ENCODE peak calls at places on chromosomes 3 and 15, in five cellular contexts. L, Z, E, J and T are unnamed samples.

GRCh38 chr3:59978979-59979378 is 929.2 kb upstream of the CFAP20DC start:
- DNase-seq in L (no peak), Z (no peak), E (no peak), J (no peak), T (no peak)

GRCh38 chr3:38738630-38739395 is 77.2 kb downstream of the SCN10A start:
- DNase-seq in L (no peak), Z (peak), E (no peak), J (peak), T (peak)

GRCh38 chr3:149150436-149150835 is 21.0 kb downstream of the HPS3 start:
- DNase-seq in L (no peak), Z (no peak), E (no peak), J (no peak), T (no peak)

GRCh38 chr15:63003836-63004610 is 38.5 kb upstream of the TPM1 start:
- DNase-seq in L (no peak), Z (no peak), E (no peak), J (no peak), T (no peak)

GRCh38 chr3:10340046-10340445 is 19.1 kb upstream of the SEC13 start:
- DNase-seq in L (no peak), Z (no peak), E (no peak), J (no peak), T (no peak)

GRCh38 chr3:113218011-113218678 is 6.8 kb downstream of the BOC start:
- DNase-seq in L (no peak), Z (no peak), E (no peak), J (no peak), T (no peak)

GRCh38 chr3:195352895-195353488 is 82.0 kb upstream of the XXYLT1 start:
- DNase-seq in L (no peak), Z (peak), E (no peak), J (peak), T (no peak)

GRCh38 chr3:135362889-135363288 is 567.8 kb downstream of the EPHB1 start:
- DNase-seq in L (no peak), Z (no peak), E (no peak), J (no peak), T (no peak)

GRCh38 chr3:183354325-183354831 is 74.0 kb downstream of the MCF2L2 start:
- DNase-seq in L (no peak), Z (no peak), E (no peak), J (no peak), T (no peak)

GRCh38 chr3:131072845-131073244 is 46.2 kb downstream of the NEK11 start:
- DNase-seq in L (no peak), Z (peak), E (no peak), J (peak), T (no peak)

GRCh38 chr15:64019764-64020163 is 26.5 kb downstream of the DAPK2 start:
- DNase-seq in L (peak), Z (no peak), E (no peak), J (no peak), T (peak)

GRCh38 chr15:71249986-71250385 is 134.7 kb downstream of the THSD4 start:
- DNase-seq in L (no peak), Z (no peak), E (no peak), J (no peak), T (no peak)

GRCh38 chr3:194323785-194324735 is 27.1 kb downstream of the CPN2 start:
- DNase-seq in L (peak), Z (no peak), E (no peak), J (peak), T (no peak)
- H3K4me3 ChIP-seq in L (peak), Z (no peak), E (peak), J (peak), T (no peak)

GRCh38 chr15:59998256-59999063 is 5.7 kb upstream of the FOXB1 start:
- DNase-seq in L (no peak), Z (no peak), E (no peak), J (no peak), T (no peak)
- H3K4me3 ChIP-seq in L (no peak), Z (no peak), E (no peak), J (no peak), T (no peak)

DNA sequence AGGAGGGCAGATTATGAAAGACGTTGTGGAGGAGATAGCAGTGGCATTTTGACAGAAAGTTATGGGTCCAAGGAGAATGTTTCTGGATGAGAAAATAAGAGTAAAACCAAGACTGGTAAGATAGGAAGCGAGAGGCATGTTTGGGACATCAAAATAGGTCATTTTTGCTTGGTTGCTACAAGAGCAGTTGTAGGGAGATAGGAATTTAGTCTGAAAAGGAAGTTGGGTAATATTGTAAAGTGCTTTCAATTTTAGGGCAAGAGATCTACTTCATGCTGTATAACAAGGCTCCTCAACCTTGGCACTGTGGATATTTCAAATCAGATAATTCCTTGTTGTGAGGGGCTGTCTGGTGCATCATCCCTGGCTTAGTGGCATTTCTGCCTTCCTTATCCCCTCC is 118.0 kb upstream of the DPH6 start:
- DNase-seq in L (no peak), Z (no peak), E (no peak), J (no peak), T (no peak)
- H3K4me3 ChIP-seq in L (no peak), Z (no peak), E (no peak), J (no peak), T (no peak)

DNA sequence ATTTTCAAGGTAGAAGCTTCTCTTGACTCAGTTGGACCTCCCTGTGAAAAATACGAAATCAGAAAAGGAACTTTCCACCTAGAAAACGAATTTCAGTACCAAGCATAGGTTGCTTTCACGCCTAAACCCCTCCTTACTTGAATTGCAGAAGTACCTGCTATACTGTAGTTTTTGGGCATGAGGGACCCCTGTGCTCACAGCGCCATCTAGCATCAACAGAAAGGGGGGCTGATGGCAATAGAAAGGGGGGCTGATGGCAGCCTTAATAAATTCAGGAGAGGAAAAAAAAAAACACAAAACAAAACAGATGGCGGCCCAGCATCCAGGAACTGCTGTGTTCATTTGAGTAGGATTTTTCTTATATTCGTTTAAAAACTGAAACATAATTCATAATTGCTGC is 96.7 kb downstream of the NPAP1 start:
- DNase-seq in L (no peak), Z (no peak), E (no peak), J (no peak), T (no peak)
- H3K4me3 ChIP-seq in L (peak), Z (no peak), E (peak), J (no peak), T (peak)

DNA sequence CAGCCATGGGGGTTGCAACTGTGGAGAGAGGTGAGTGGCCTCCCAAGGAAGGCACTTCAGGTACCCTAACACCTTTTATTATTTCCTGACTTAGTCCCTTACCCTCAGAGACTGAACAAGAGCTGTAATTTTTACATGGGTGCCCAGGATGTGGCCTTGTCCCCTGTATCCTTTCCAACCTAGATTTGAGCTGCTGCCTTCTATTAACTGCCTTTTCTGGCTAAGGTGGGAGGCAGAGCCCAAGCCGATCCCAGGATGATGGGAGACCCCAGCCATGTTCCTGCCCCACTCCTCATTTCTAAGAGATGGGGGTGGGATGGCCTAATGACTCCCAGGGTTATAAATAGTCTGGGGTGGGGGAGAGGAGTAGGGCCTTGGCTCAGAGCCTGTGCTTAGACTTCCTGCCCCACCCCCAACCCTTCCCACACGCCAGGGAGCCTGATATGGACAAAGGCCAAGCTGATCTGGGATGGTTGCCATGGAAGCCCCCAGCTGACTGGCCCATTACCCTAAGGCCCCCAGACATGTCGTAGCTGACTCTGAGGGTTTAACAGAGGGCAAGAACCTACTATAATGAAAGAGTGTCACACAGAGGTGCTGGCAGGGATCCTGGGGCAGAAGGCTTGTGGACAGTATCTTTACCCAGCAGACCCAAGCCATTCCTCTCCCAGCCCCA is 1.9 kb downstream of the KLHDC8B start:
- DNase-seq in L (peak), Z (peak), E (no peak), J (peak), T (no peak)
- H3K4me3 ChIP-seq in L (peak), Z (no peak), E (no peak), J (no peak), T (no peak)

GRCh38 chr3:138593488-138594149 is 441 bp downstream of the CEP70 start:
- DNase-seq in L (no peak), Z (no peak), E (no peak), J (no peak), T (peak)

GRCh38 chr3:138594150-138594934 is at the start of gene CEP70:
- DNase-seq in L (peak), Z (peak), E (peak), J (peak), T (peak)

GRCh38 chr3:138598534-138598933 is 4.5 kb upstream of the CEP70 start:
- DNase-seq in L (no peak), Z (no peak), E (no peak), J (no peak), T (no peak)

GRCh38 chr3:138591392-138591791 is 2.7 kb downstream of the CEP70 start:
- DNase-seq in L (no peak), Z (no peak), E (no peak), J (no peak), T (no peak)

GRCh38 chr3:138594935-138595259 is 837 bp upstream of the CEP70 start:
- DNase-seq in L (no peak), Z (no peak), E (no peak), J (no peak), T (no peak)
- H3K4me3 ChIP-seq in L (peak), Z (no peak), E (peak), J (no peak), T (peak)

GRCh38 chr3:99960941-99961340 is 143.3 kb downstream of the CMSS1 start:
- DNase-seq in L (no peak), Z (no peak), E (no peak), J (peak), T (no peak)

GRCh38 chr3:99961756-99962515 is 144.3 kb downstream of the CMSS1 start:
- DNase-seq in L (no peak), Z (no peak), E (no peak), J (no peak), T (no peak)

GRCh38 chr3:99962703-99963102 is 145.0 kb downstream of the CMSS1 start:
- DNase-seq in L (no peak), Z (peak), E (no peak), J (peak), T (no peak)

GRCh38 chr3:99958177-99958912 is 140.7 kb downstream of the CMSS1 start:
- DNase-seq in L (no peak), Z (no peak), E (no peak), J (no peak), T (no peak)

GRCh38 chr3:99960123-99960878 is 142.6 kb downstream of the CMSS1 start:
- DNase-seq in L (no peak), Z (no peak), E (no peak), J (no peak), T (no peak)
- H3K4me3 ChIP-seq in L (no peak), Z (no peak), E (no peak), J (no peak), T (no peak)

GRCh38 chr15:79453446-79453845 is 21.3 kb downstream of the MINAR1 start:
- DNase-seq in L (no peak), Z (no peak), E (no peak), J (no peak), T (no peak)
- H3K4me3 ChIP-seq in L (no peak), Z (no peak), E (no peak), J (no peak), T (no peak)